ENCODE peak calls at places on chromosome 11, in four cellular contexts. One of them, this sample, is unnamed.

GRCh38 chr11:125626381-125626950 is 1.5 kb downstream of the CHEK1 start:
- DNase-seq in ovary: no peak
- DNase-seq in iPS-NIHi11: peak; percentile 30
- DNase-seq in stimulated activated CD4-positive, alpha-beta T cell treated with anti-CD3 and anti-CD28 coated beads, Interleukin-4, amount 100 ng/mL, for 1 hour: no peak
- DNase-seq in this sample: peak; percentile 23

GRCh38 chr11:33449798-33450197 is 192.6 kb downstream of the HIPK3 start:
- DNase-seq in stimulated activated CD4-positive, alpha-beta T cell treated with anti-CD3 and anti-CD28 coated beads, Interleukin-4, amount 100 ng/mL, for 1 hour: no peak
- DNase-seq in iPS-NIHi11: no peak
- DNase-seq in ovary: no peak
- DNase-seq in this sample: no peak

GRCh38 chr11:14908214-14908880 is 16.3 kb upstream of the CYP2R1 start:
- DNase-seq in stimulated activated CD4-positive, alpha-beta T cell treated with anti-CD3 and anti-CD28 coated beads, Interleukin-4, amount 100 ng/mL, for 1 hour: peak; percentile 10
- DNase-seq in ovary: no peak
- DNase-seq in iPS-NIHi11: peak; percentile 33
- DNase-seq in this sample: peak; percentile 18

GRCh38 chr11:44611687-44612437 is 46.4 kb downstream of the CD82 start:
- DNase-seq in stimulated activated CD4-positive, alpha-beta T cell treated with anti-CD3 and anti-CD28 coated beads, Interleukin-4, amount 100 ng/mL, for 1 hour: peak; percentile 59
- DNase-seq in ovary: no peak
- DNase-seq in iPS-NIHi11: no peak
- DNase-seq in this sample: peak; percentile 37

GRCh38 chr11:65224939-65225283 is 36.9 kb upstream of the POLA2 start:
- DNase-seq in ovary: peak; percentile 57
- DNase-seq in stimulated activated CD4-positive, alpha-beta T cell treated with anti-CD3 and anti-CD28 coated beads, Interleukin-4, amount 100 ng/mL, for 1 hour: no peak
- DNase-seq in iPS-NIHi11: peak; percentile 37
- DNase-seq in this sample: no peak

GRCh38 chr11:35932641-35933571 is 11.0 kb upstream of the LDLRAD3 start:
- DNase-seq in ovary: no peak
- DNase-seq in stimulated activated CD4-positive, alpha-beta T cell treated with anti-CD3 and anti-CD28 coated beads, Interleukin-4, amount 100 ng/mL, for 1 hour: no peak
- DNase-seq in iPS-NIHi11: no peak
- DNase-seq in this sample: no peak

GRCh38 chr11:3909901-3910300 is 54.4 kb downstream of the STIM1 start:
- DNase-seq in iPS-NIHi11: no peak
- DNase-seq in stimulated activated CD4-positive, alpha-beta T cell treated with anti-CD3 and anti-CD28 coated beads, Interleukin-4, amount 100 ng/mL, for 1 hour: no peak
- DNase-seq in ovary: no peak
- DNase-seq in this sample: no peak

GRCh38 chr11:69475141-69475865 is 6.2 kb upstream of the LINC01488 start:
- DNase-seq in ovary: no peak
- DNase-seq in stimulated activated CD4-positive, alpha-beta T cell treated with anti-CD3 and anti-CD28 coated beads, Interleukin-4, amount 100 ng/mL, for 1 hour: no peak
- DNase-seq in iPS-NIHi11: no peak
- DNase-seq in this sample: no peak

GRCh38 chr11:122743949-122744876 is 88.7 kb downstream of the UBASH3B start:
- DNase-seq in ovary: no peak
- DNase-seq in iPS-NIHi11: no peak
- DNase-seq in stimulated activated CD4-positive, alpha-beta T cell treated with anti-CD3 and anti-CD28 coated beads, Interleukin-4, amount 100 ng/mL, for 1 hour: peak; percentile 67
- DNase-seq in this sample: peak; percentile 75

GRCh38 chr11:129643031-129643721 is 172.5 kb upstream of the TMEM45B start:
- DNase-seq in stimulated activated CD4-positive, alpha-beta T cell treated with anti-CD3 and anti-CD28 coated beads, Interleukin-4, amount 100 ng/mL, for 1 hour: no peak
- DNase-seq in iPS-NIHi11: no peak
- DNase-seq in ovary: no peak
- DNase-seq in this sample: no peak

GRCh38 chr11:71300187-71300586 is 47.8 kb upstream of the SHANK2 start:
- DNase-seq in iPS-NIHi11: no peak
- DNase-seq in stimulated activated CD4-positive, alpha-beta T cell treated with anti-CD3 and anti-CD28 coated beads, Interleukin-4, amount 100 ng/mL, for 1 hour: no peak
- DNase-seq in ovary: no peak
- DNase-seq in this sample: no peak